ENCODE peak calls at places on chromosomes 2 and 18, in ten cellular contexts. One of them, this sample, is unnamed.

GRCh38 chr2:3302751-3303582 is 74.7 kb downstream of the EIPR1 start:
- DNase-seq in fibroblast of the aortic adventitia: no peak
- DNase-seq in cardiac fibroblast: no peak
- DNase-seq in astrocyte of the spinal cord: no peak
- DNase-seq in uterus: no peak
- DNase-seq in GM12878: no peak
- DNase-seq in cardiac muscle cell: no peak
- DNase-seq in spleen: peak; percentile 77
- DNase-seq in Panc1: no peak
- DNase-seq in AG09309: no peak
- DNase-seq in this sample: no peak

GRCh38 chr18:63440897-63441296 is 18.6 kb upstream of the VPS4B start:
- DNase-seq in fibroblast of the aortic adventitia: no peak
- DNase-seq in cardiac fibroblast: no peak
- DNase-seq in astrocyte of the spinal cord: no peak
- DNase-seq in uterus: no peak
- DNase-seq in GM12878: no peak
- DNase-seq in cardiac muscle cell: no peak
- DNase-seq in spleen: no peak
- DNase-seq in Panc1: no peak
- DNase-seq in AG09309: no peak
- DNase-seq in this sample: no peak

GRCh38 chr2:150791567-150791966 is 304.1 kb upstream of the RND3 start:
- DNase-seq in fibroblast of the aortic adventitia: no peak
- DNase-seq in cardiac fibroblast: no peak
- DNase-seq in astrocyte of the spinal cord: no peak
- DNase-seq in uterus: no peak
- DNase-seq in GM12878: no peak
- DNase-seq in cardiac muscle cell: no peak
- DNase-seq in spleen: no peak
- DNase-seq in Panc1: no peak
- DNase-seq in AG09309: no peak
- DNase-seq in this sample: no peak

GRCh38 chr18:29823671-29824070 is 1218.9 kb downstream of the DSC3 start:
- DNase-seq in fibroblast of the aortic adventitia: no peak
- DNase-seq in cardiac fibroblast: no peak
- DNase-seq in astrocyte of the spinal cord: no peak
- DNase-seq in uterus: no peak
- DNase-seq in GM12878: no peak
- DNase-seq in cardiac muscle cell: no peak
- DNase-seq in spleen: no peak
- DNase-seq in Panc1: no peak
- DNase-seq in AG09309: no peak
- DNase-seq in this sample: no peak

GRCh38 chr2:10985260-10985659 is 73.5 kb downstream of the KCNF1 start:
- DNase-seq in fibroblast of the aortic adventitia: no peak
- DNase-seq in cardiac fibroblast: no peak
- DNase-seq in astrocyte of the spinal cord: no peak
- DNase-seq in uterus: no peak
- DNase-seq in GM12878: no peak
- DNase-seq in cardiac muscle cell: peak; percentile 24
- DNase-seq in spleen: peak; percentile 56
- DNase-seq in Panc1: no peak
- DNase-seq in AG09309: no peak
- DNase-seq in this sample: no peak

GRCh38 chr2:48651127-48651526 is 33.5 kb downstream of the GTF2A1L start:
- DNase-seq in fibroblast of the aortic adventitia: peak; percentile 31
- DNase-seq in cardiac fibroblast: peak; percentile 41
- DNase-seq in astrocyte of the spinal cord: peak; percentile 31
- DNase-seq in uterus: no peak
- DNase-seq in GM12878: no peak
- DNase-seq in cardiac muscle cell: no peak
- DNase-seq in spleen: no peak
- DNase-seq in Panc1: no peak
- DNase-seq in AG09309: no peak
- DNase-seq in this sample: peak; percentile 79

GRCh38 chr2:118227698-118228508 is 139.6 kb downstream of the INSIG2 start:
- DNase-seq in fibroblast of the aortic adventitia: no peak
- DNase-seq in cardiac fibroblast: no peak
- DNase-seq in astrocyte of the spinal cord: no peak
- DNase-seq in uterus: no peak
- DNase-seq in GM12878: peak; percentile 48
- DNase-seq in cardiac muscle cell: no peak
- DNase-seq in spleen: no peak
- DNase-seq in Panc1: no peak
- DNase-seq in AG09309: no peak
- DNase-seq in this sample: no peak

GRCh38 chr2:163347982-163348842 is 387.6 kb downstream of the FIGN start:
- DNase-seq in fibroblast of the aortic adventitia: peak; percentile 92
- DNase-seq in cardiac fibroblast: peak; percentile 92
- DNase-seq in astrocyte of the spinal cord: peak; percentile 77
- DNase-seq in uterus: peak; percentile 57
- DNase-seq in GM12878: no peak
- DNase-seq in cardiac muscle cell: peak; percentile 90
- DNase-seq in spleen: peak; percentile 82
- DNase-seq in Panc1: peak; percentile 87
- DNase-seq in AG09309: peak; percentile 67
- DNase-seq in this sample: peak; percentile 71

GRCh38 chr2:26269571-26270170 is 24.9 kb downstream of the HADHB start:
- DNase-seq in fibroblast of the aortic adventitia: no peak
- DNase-seq in cardiac fibroblast: peak; percentile 52
- DNase-seq in astrocyte of the spinal cord: no peak
- DNase-seq in uterus: no peak
- DNase-seq in GM12878: no peak
- DNase-seq in cardiac muscle cell: no peak
- DNase-seq in spleen: no peak
- DNase-seq in Panc1: no peak
- DNase-seq in AG09309: no peak
- DNase-seq in this sample: peak; percentile 66

GRCh38 chr2:26276488-26276887 is 31.7 kb downstream of the HADHB start:
- DNase-seq in fibroblast of the aortic adventitia: no peak
- DNase-seq in cardiac fibroblast: no peak
- DNase-seq in astrocyte of the spinal cord: no peak
- DNase-seq in uterus: no peak
- DNase-seq in GM12878: no peak
- DNase-seq in cardiac muscle cell: no peak
- DNase-seq in spleen: no peak
- DNase-seq in Panc1: no peak
- DNase-seq in AG09309: no peak
- DNase-seq in this sample: no peak

GRCh38 chr2:26274058-26274613 is 29.4 kb downstream of the HADHB start:
- DNase-seq in fibroblast of the aortic adventitia: peak; percentile 98
- DNase-seq in cardiac fibroblast: peak; percentile 98
- DNase-seq in astrocyte of the spinal cord: peak; percentile 72
- DNase-seq in uterus: peak; percentile 74
- DNase-seq in GM12878: no peak
- DNase-seq in cardiac muscle cell: no peak
- DNase-seq in spleen: no peak
- DNase-seq in Panc1: no peak
- DNase-seq in AG09309: peak; percentile 97
- DNase-seq in this sample: peak; percentile 97

GRCh38 chr2:26270363-26270762 is 25.6 kb downstream of the HADHB start:
- DNase-seq in fibroblast of the aortic adventitia: no peak
- DNase-seq in cardiac fibroblast: no peak
- DNase-seq in astrocyte of the spinal cord: no peak
- DNase-seq in uterus: no peak
- DNase-seq in GM12878: no peak
- DNase-seq in cardiac muscle cell: no peak
- DNase-seq in spleen: no peak
- DNase-seq in Panc1: no peak
- DNase-seq in AG09309: no peak
- DNase-seq in this sample: no peak

DNA sequence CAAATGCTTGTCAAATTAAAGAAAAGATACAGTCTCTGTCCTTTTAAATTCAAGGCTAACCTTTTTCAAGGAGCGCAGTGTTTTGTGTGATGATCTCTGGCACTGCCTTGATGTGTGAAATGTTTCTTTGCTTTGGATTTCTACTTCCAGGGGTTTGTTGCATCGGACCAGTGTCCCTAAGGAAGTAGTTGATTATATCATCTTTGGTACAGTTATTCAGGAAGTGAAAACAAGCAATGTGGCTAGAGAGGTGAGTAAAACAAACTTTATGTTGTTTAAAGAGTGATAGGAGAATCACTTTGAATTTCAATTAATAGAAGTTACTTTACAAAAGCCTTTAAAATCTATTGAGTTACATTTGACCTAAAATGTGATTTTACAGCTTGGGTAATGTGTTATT is 28.8 kb downstream of the HADHB start:
- DNase-seq in fibroblast of the aortic adventitia: peak; percentile 30
- DNase-seq in cardiac fibroblast: peak; percentile 32
- DNase-seq in astrocyte of the spinal cord: no peak
- DNase-seq in uterus: no peak
- DNase-seq in GM12878: no peak
- DNase-seq in cardiac muscle cell: no peak
- DNase-seq in spleen: no peak
- DNase-seq in Panc1: no peak
- DNase-seq in AG09309: no peak
- DNase-seq in this sample: peak; percentile 4
- H3K4me3 ChIP-seq in fibroblast of the aortic adventitia: no peak overlapping the region
- H3K4me3 ChIP-seq in cardiac fibroblast: no peak overlapping the region
- H3K4me3 ChIP-seq in astrocyte of the spinal cord: no peak overlapping the region
- H3K4me3 ChIP-seq in uterus: no peak overlapping the region
- H3K4me3 ChIP-seq in GM12878: no peak overlapping the region
- H3K4me3 ChIP-seq in cardiac muscle cell: no peak overlapping the region
- H3K4me3 ChIP-seq in spleen: no peak overlapping the region
- H3K4me3 ChIP-seq in Panc1: no peak overlapping the region
- H3K4me3 ChIP-seq in AG09309: no peak overlapping the region
- H3K4me3 ChIP-seq in this sample: no peak overlapping the region

GRCh38 chr2:196846295-196846694 is 37.1 kb upstream of the C2orf66 start:
- DNase-seq in fibroblast of the aortic adventitia: no peak
- DNase-seq in cardiac fibroblast: no peak
- DNase-seq in astrocyte of the spinal cord: no peak
- DNase-seq in uterus: no peak
- DNase-seq in GM12878: no peak
- DNase-seq in cardiac muscle cell: no peak
- DNase-seq in spleen: no peak
- DNase-seq in Panc1: no peak
- DNase-seq in AG09309: no peak
- DNase-seq in this sample: no peak

GRCh38 chr2:196845371-196845770 is 36.2 kb upstream of the C2orf66 start:
- DNase-seq in fibroblast of the aortic adventitia: no peak
- DNase-seq in cardiac fibroblast: no peak
- DNase-seq in astrocyte of the spinal cord: no peak
- DNase-seq in uterus: no peak
- DNase-seq in GM12878: no peak
- DNase-seq in cardiac muscle cell: no peak
- DNase-seq in spleen: no peak
- DNase-seq in Panc1: no peak
- DNase-seq in AG09309: no peak
- DNase-seq in this sample: no peak

GRCh38 chr2:196851068-196851467 is 41.9 kb upstream of the C2orf66 start:
- DNase-seq in fibroblast of the aortic adventitia: no peak
- DNase-seq in cardiac fibroblast: no peak
- DNase-seq in astrocyte of the spinal cord: no peak
- DNase-seq in uterus: no peak
- DNase-seq in GM12878: no peak
- DNase-seq in cardiac muscle cell: no peak
- DNase-seq in spleen: no peak
- DNase-seq in Panc1: no peak
- DNase-seq in AG09309: no peak
- DNase-seq in this sample: peak; percentile 5

GRCh38 chr2:196853301-196854087 is 44.3 kb upstream of the C2orf66 start:
- DNase-seq in fibroblast of the aortic adventitia: peak; percentile 4
- DNase-seq in cardiac fibroblast: no peak
- DNase-seq in astrocyte of the spinal cord: no peak
- DNase-seq in uterus: no peak
- DNase-seq in GM12878: no peak
- DNase-seq in cardiac muscle cell: no peak
- DNase-seq in spleen: no peak
- DNase-seq in Panc1: no peak
- DNase-seq in AG09309: no peak
- DNase-seq in this sample: no peak

GRCh38 chr2:196849895-196850294 is 40.7 kb upstream of the C2orf66 start:
- DNase-seq in fibroblast of the aortic adventitia: peak; percentile 57
- DNase-seq in cardiac fibroblast: peak; percentile 50
- DNase-seq in astrocyte of the spinal cord: peak; percentile 43
- DNase-seq in uterus: no peak
- DNase-seq in GM12878: no peak
- DNase-seq in cardiac muscle cell: peak; percentile 50
- DNase-seq in spleen: no peak
- DNase-seq in Panc1: peak; percentile 2
- DNase-seq in AG09309: peak; percentile 10
- DNase-seq in this sample: peak; percentile 48
- TF ChIP-seq CTCF in fibroblast of the aortic adventitia: peak; percentile 50
- TF ChIP-seq CTCF in cardiac fibroblast: peak; percentile 51
- TF ChIP-seq CTCF in astrocyte of the spinal cord: peak; percentile 59
- TF ChIP-seq CTCF in uterus: no peak
- TF ChIP-seq CTCF in GM12878: peak; percentile 36
- TF ChIP-seq CTCF in cardiac muscle cell: peak; percentile 56
- TF ChIP-seq CTCF in spleen: no peak
- TF ChIP-seq CTCF in Panc1: peak; percentile 71
- TF ChIP-seq CTCF in AG09309: peak; percentile 66
- TF ChIP-seq CTCF in this sample: peak; percentile 46

DNA sequence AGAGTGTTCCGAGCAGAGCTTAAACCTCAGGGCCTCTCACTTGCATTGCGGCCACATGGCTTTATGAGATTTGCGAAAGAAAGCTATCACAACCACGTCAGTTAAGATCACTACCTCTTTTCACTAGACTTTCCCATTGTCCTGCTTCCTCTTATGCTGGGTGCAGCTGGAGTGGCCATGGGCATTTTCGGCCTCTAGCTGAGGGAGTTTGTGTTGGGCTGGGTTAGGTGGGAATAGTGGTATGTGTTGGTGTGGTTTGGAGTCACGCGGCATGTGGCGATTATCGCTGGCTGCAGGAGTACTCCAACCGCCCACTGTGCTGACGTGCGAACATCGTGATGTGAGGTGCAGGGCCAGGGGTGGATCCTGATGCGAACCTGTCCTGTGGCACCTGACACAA is 27.1 kb downstream of the RALB start:
- DNase-seq in fibroblast of the aortic adventitia: no peak
- DNase-seq in cardiac fibroblast: no peak
- DNase-seq in astrocyte of the spinal cord: no peak
- DNase-seq in uterus: no peak
- DNase-seq in GM12878: no peak
- DNase-seq in cardiac muscle cell: no peak
- DNase-seq in spleen: no peak
- DNase-seq in Panc1: no peak
- DNase-seq in AG09309: no peak
- DNase-seq in this sample: no peak
- H3K4me3 ChIP-seq in fibroblast of the aortic adventitia: no peak overlapping the region
- H3K4me3 ChIP-seq in cardiac fibroblast: no peak overlapping the region
- H3K4me3 ChIP-seq in astrocyte of the spinal cord: no peak overlapping the region
- H3K4me3 ChIP-seq in uterus: no peak overlapping the region
- H3K4me3 ChIP-seq in GM12878: no peak overlapping the region
- H3K4me3 ChIP-seq in cardiac muscle cell: no peak overlapping the region
- H3K4me3 ChIP-seq in spleen: no peak overlapping the region
- H3K4me3 ChIP-seq in Panc1: no peak overlapping the region
- H3K4me3 ChIP-seq in AG09309: no peak overlapping the region
- H3K4me3 ChIP-seq in this sample: no peak overlapping the region

DNA sequence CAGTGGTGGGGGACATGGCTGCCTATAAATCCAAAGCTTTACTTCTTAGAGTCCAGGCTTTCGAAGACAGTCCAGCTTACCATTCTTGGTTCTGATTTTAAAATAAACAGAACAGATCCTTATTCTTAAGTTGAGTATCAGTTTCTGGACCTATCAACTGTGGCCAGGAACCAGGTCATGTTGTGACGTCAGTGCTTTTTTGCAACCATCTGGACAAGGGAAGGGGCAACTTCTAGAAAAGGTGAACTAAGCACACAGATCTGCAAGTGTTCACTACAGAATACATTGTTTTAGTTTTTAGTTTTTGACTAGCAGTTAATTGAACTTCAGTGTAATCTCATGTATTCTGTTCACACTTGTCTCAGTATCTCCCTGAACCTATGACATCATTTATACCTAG is 326.0 kb upstream of the MGAT5 start:
- DNase-seq in fibroblast of the aortic adventitia: no peak
- DNase-seq in cardiac fibroblast: no peak
- DNase-seq in astrocyte of the spinal cord: no peak
- DNase-seq in uterus: no peak
- DNase-seq in GM12878: no peak
- DNase-seq in cardiac muscle cell: no peak
- DNase-seq in spleen: no peak
- DNase-seq in Panc1: no peak
- DNase-seq in AG09309: no peak
- DNase-seq in this sample: no peak
- TF ChIP-seq CTCF in fibroblast of the aortic adventitia: no peak
- TF ChIP-seq CTCF in cardiac fibroblast: no peak
- TF ChIP-seq CTCF in astrocyte of the spinal cord: no peak
- TF ChIP-seq CTCF in uterus: no peak
- TF ChIP-seq CTCF in GM12878: no peak
- TF ChIP-seq CTCF in cardiac muscle cell: no peak
- TF ChIP-seq CTCF in spleen: no peak
- TF ChIP-seq CTCF in Panc1: no peak
- TF ChIP-seq CTCF in AG09309: no peak
- TF ChIP-seq CTCF in this sample: no peak